ENCODE peak calls at places on chromosomes 2 and 18, in five cellular contexts. V is BE2C, F is right cardiac atrium, J is transverse colon, C is Panc1. N is an unnamed sample. For H3K9me3, the result is how much of the 10 kb centered on the place peaks cover.

GRCh38 chr2:117631546-117631945 is 182.9 kb upstream of the DDX18 start:
- DNase-seq in V (no peak), F (no peak), J (no peak), C (no peak), N (no peak)

GRCh38 chr2:148526509-148527346 is 117.8 kb upstream of the EPC2 start:
- DNase-seq in C (no peak), J (no peak), F (no peak), V (no peak), N (no peak)

GRCh38 chr2:70790079-70790963 is at the start of gene FIGLA:
- DNase-seq in V (no peak), C (no peak), F (no peak), J (no peak), N (no peak)

GRCh38 chr2:170525566-170525900 is 189.6 kb upstream of the SP5 start:
- DNase-seq in J (peak), F (peak), V (no peak), C (peak), N (peak)

GRCh38 chr2:39216495-39217191 is 27.1 kb downstream of the CDKL4 start:
- DNase-seq in C (no peak), F (no peak), V (no peak), J (peak), N (peak)

GRCh38 chr18:31573047-31573446 is 18.6 kb upstream of the TTR start:
- DNase-seq in F (no peak), C (no peak), V (no peak), J (no peak), N (no peak)

GRCh38 chr18:48133675-48134251 is 203.3 kb upstream of the SMAD2 start:
- DNase-seq in J (peak), C (no peak), V (no peak), F (no peak), N (peak)

GRCh38 chr2:150911766-150912280 is 349.8 kb downstream of the RBM43 start:
- DNase-seq in V (no peak), C (peak), J (peak), F (peak), N (peak)

GRCh38 chr2:233209978-233210680 is 41.3 kb upstream of the ATG16L1 start:
- DNase-seq in F (no peak), J (no peak), C (no peak), V (no peak), N (no peak)

GRCh38 chr18:35619468-35619867 is 37.9 kb downstream of the GALNT1 start:
- DNase-seq in V (no peak), J (no peak), C (no peak), F (peak), N (no peak)

GRCh38 chr18:35619941-35620340 is 38.4 kb downstream of the GALNT1 start:
- DNase-seq in V (no peak), F (no peak), C (no peak), J (no peak), N (no peak)

GRCh38 chr18:35620765-35621164 is 39.2 kb downstream of the GALNT1 start:
- DNase-seq in F (peak), C (no peak), V (no peak), J (peak), N (peak)

GRCh38 chr18:35624140-35624539 is 42.6 kb downstream of the GALNT1 start:
- DNase-seq in J (no peak), F (no peak), C (no peak), V (no peak), N (no peak)

GRCh38 chr18:35625232-35625631 is 43.7 kb downstream of the GALNT1 start:
- DNase-seq in C (no peak), J (no peak), V (no peak), F (no peak), N (no peak)
- H3K4me3 ChIP-seq in C (no peak), J (no peak), V (no peak), F (no peak), N (no peak)

GRCh38 chr2:68796306-68796905 is 61.8 kb downstream of the ARHGAP25 start:
- DNase-seq in J (no peak), V (no peak), C (no peak), F (no peak), N (no peak)

GRCh38 chr2:68790600-68790999 is 56.0 kb downstream of the ARHGAP25 start:
- DNase-seq in J (no peak), V (no peak), F (no peak), C (no peak), N (no peak)

GRCh38 chr2:68789603-68790002 is 55.0 kb downstream of the ARHGAP25 start:
- DNase-seq in F (no peak), V (no peak), C (no peak), J (no peak), N (peak)

DNA sequence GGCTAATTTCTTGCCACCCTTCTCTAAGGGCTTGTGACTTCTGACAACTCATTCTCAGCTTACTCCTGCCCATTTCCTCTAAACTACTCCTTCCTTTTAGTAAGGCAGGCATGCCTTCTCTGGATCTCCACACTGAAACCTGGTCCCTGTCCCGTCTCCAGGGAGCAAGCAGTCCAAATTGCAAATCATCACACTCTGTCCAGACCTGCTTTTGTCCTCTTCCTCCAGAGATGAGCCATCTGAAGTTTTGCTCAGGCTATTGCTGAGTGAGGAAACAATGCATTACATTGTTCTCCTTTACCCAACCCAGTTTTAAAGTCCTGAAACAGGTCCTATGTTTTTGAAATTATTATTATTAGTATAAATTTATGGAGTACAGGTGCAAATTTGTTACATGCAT is 57.3 kb downstream of the ARHGAP25 start:
- DNase-seq in V (no peak), J (no peak), F (no peak), C (no peak), N (no peak)
- H3K9me3 ChIP-seq in V (under half), J (under half), F (under half), C (under half), N (under half)

DNA sequence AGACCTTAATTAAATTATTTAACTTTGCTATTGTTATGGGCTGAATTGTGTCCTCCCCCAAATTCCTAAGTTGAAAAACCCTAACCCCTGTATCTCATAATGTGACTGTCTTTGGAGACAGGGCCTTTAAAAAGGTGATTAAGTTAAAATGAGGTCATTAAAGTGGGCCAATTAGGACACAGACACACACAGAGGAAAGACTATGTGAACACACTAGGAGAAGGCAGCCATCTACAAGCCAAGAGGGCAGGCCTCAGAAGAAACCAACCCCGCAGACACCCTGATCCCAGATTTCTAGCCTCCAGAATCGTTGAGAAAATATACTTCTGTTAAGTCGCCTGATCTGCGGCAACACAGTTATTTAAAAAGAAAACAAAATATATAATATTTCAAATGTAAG is 6.4 kb downstream of the STK17B start:
- DNase-seq in F (no peak), V (no peak), J (no peak), C (no peak), N (no peak)
- H3K4me3 ChIP-seq in F (no peak), V (no peak), J (no peak), C (no peak), N (no peak)

GRCh38 chr2:36477315-36477714 is 120.7 kb downstream of the FEZ2 start:
- DNase-seq in F (no peak), V (no peak), J (no peak), C (no peak), N (no peak)
- H3K9me3 ChIP-seq in F (under half), V (under half), J (under half), C (half or more), N (under half)

GRCh38 chr2:205199451-205199850 is 482.9 kb upstream of the NRP2 start:
- DNase-seq in F (no peak), C (no peak), J (no peak), V (no peak), N (no peak)
- H3K4me3 ChIP-seq in F (no peak), C (no peak), J (no peak), V (no peak), N (no peak)